ENCODE peak calls at places on chromosomes 3 and 15, in five cellular contexts. F is NCI-H460; O is activated naive CD4-positive, alpha-beta T cell treated with anti-CD3 and anti-CD28 coated beads for 36 hours; U is stimulated activated CD8-positive, alpha-beta memory T cell treated with anti-CD3 and anti-CD28 coated beads, Interleukin-15, amount 100 ng/mL, for 48 hours; Q is GM06990. X is an unnamed sample.

GRCh38 chr15:77527164-77527778 is 105.4 kb downstream of the LINGO1 start:
- DNase-seq in F (no peak), O (no peak), U (no peak), Q (no peak), X (peak)

GRCh38 chr3:133840055-133840737 is 34.6 kb downstream of the SRPRB start:
- DNase-seq in F (no peak), O (no peak), U (no peak), Q (no peak), X (no peak)

GRCh38 chr3:82144811-82145210 is 383.4 kb upstream of the GBE1 start:
- DNase-seq in F (no peak), O (no peak), U (no peak), Q (no peak), X (no peak)

GRCh38 chr3:42979044-42979962 is at the start of gene GASK1A:
- DNase-seq in F (no peak), O (peak), U (peak), Q (peak), X (peak)

GRCh38 chr3:130227540-130227939 is 117.9 kb upstream of the COL6A5 start:
- DNase-seq in F (no peak), O (no peak), U (no peak), Q (no peak), X (no peak)

GRCh38 chr15:96321422-96322391 is 8.8 kb upstream of the NR2F2 start:
- DNase-seq in F (no peak), O (no peak), U (no peak), Q (no peak), X (no peak)

GRCh38 chr3:188196232-188196990 is 42.5 kb downstream of the LPP start:
- DNase-seq in F (no peak), O (no peak), U (no peak), Q (no peak), X (no peak)

GRCh38 chr15:67133738-67134576 is 68.6 kb downstream of the SMAD3 start:
- DNase-seq in F (no peak), O (peak), U (peak), Q (peak), X (no peak)

GRCh38 chr3:16848007-16848406 is 36.7 kb upstream of the PLCL2 start:
- DNase-seq in F (no peak), O (no peak), U (no peak), Q (no peak), X (no peak)

GRCh38 chr15:62740141-62741004 is 302.2 kb upstream of the TPM1 start:
- DNase-seq in F (no peak), O (no peak), U (no peak), Q (no peak), X (no peak)

GRCh38 chr3:73094127-73094526 is 32.7 kb downstream of the EBLN2 start:
- DNase-seq in F (peak), O (no peak), U (no peak), Q (no peak), X (no peak)

GRCh38 chr3:13452490-13453335 is 27.4 kb upstream of the HDAC11 start:
- DNase-seq in F (peak), O (peak), U (no peak), Q (peak), X (peak)

GRCh38 chr3:38992117-38992779 is 59.5 kb downstream of the SCN11A start:
- DNase-seq in F (no peak), O (peak), U (no peak), Q (no peak), X (no peak)

GRCh38 chr15:77099741-77100463 is 29.0 kb upstream of the TSPAN3 start:
- DNase-seq in F (no peak), O (no peak), U (no peak), Q (no peak), X (no peak)

GRCh38 chr3:139620438-139620837 is 57.3 kb downstream of the NMNAT3 start:
- DNase-seq in F (no peak), O (no peak), U (no peak), Q (no peak), X (no peak)

GRCh38 chr3:184472723-184473419 is 88.7 kb upstream of the EPHB3 start:
- DNase-seq in F (no peak), O (peak), U (no peak), Q (no peak), X (no peak)

GRCh38 chr3:52754373-52754772 is 16.4 kb downstream of the NEK4 start:
- DNase-seq in F (no peak), O (no peak), U (no peak), Q (no peak), X (no peak)

GRCh38 chr15:70245932-70246622 is 148.4 kb upstream of the TLE3 start:
- DNase-seq in F (no peak), O (no peak), U (no peak), Q (no peak), X (no peak)

GRCh38 chr15:22795206-22796063 is 9.0 kb downstream of the NIPA1 start:
- DNase-seq in F (no peak), O (no peak), U (no peak), Q (no peak), X (no peak)

GRCh38 chr15:30992465-30992864 is 1.0 kb upstream of the MTMR10 start:
- DNase-seq in F (no peak), O (no peak), U (no peak), Q (no peak), X (no peak)

GRCh38 chr15:58459562-58459961 is 27.8 kb downstream of the LIPC start:
- DNase-seq in F (no peak), O (no peak), U (no peak), Q (no peak), X (no peak)

GRCh38 chr3:187628169-187628568 is 42.0 kb downstream of the SST start:
- DNase-seq in F (no peak), O (no peak), U (no peak), Q (no peak), X (peak)

GRCh38 chr3:60755094-60755493 is 496.2 kb downstream of the FHIT start:
- DNase-seq in F (no peak), O (no peak), U (no peak), Q (no peak), X (peak)

GRCh38 chr15:78065973-78066946 is 11.3 kb downstream of the TBC1D2B start:
- DNase-seq in F (no peak), O (no peak), U (no peak), Q (peak), X (no peak)

GRCh38 chr3:171462224-171462623 is 2.0 kb upstream of the TNIK start:
- DNase-seq in F (no peak), O (peak), U (peak), Q (no peak), X (no peak)

GRCh38 chr3:107220538-107220937 is 156.7 kb upstream of the CCDC54 start:
- DNase-seq in F (no peak), O (no peak), U (no peak), Q (no peak), X (no peak)

GRCh38 chr15:57422113-57422754 is 45.9 kb downstream of the CGNL1 start:
- DNase-seq in F (no peak), O (no peak), U (no peak), Q (no peak), X (no peak)

GRCh38 chr3:39593341-39593740 is 125.9 kb downstream of the MOBP start:
- DNase-seq in F (no peak), O (no peak), U (no peak), Q (no peak), X (no peak)

GRCh38 chr3:174756200-174756829 is 102.8 kb upstream of the NAALADL2 start:
- DNase-seq in F (no peak), O (no peak), U (no peak), Q (no peak), X (no peak)

GRCh38 chr3:8254489-8254888 is 247.1 kb upstream of the LMCD1 start:
- DNase-seq in F (no peak), O (no peak), U (no peak), Q (no peak), X (peak)

GRCh38 chr15:50248994-50249586 is 16.4 kb downstream of the HDC start:
- DNase-seq in F (no peak), O (no peak), U (no peak), Q (no peak), X (no peak)

GRCh38 chr15:97235285-97235985 is 725.1 kb upstream of the ARRDC4 start:
- DNase-seq in F (peak), O (peak), U (peak), Q (no peak), X (peak)

GRCh38 chr3:175383366-175383765 is 524.2 kb downstream of the NAALADL2 start:
- DNase-seq in F (no peak), O (no peak), U (no peak), Q (no peak), X (no peak)

GRCh38 chr15:77001351-77001750 is 6.4 kb downstream of the PSTPIP1 start:
- DNase-seq in F (no peak), O (no peak), U (no peak), Q (no peak), X (no peak)

GRCh38 chr15:74382004-74382816 is 14.8 kb upstream of the CYP11A1 start:
- DNase-seq in F (peak), O (peak), U (peak), Q (peak), X (peak)

X was measured in WERI-Rb-1.